ENCODE peak calls at places on chromosomes 1 and 21, in four cellular contexts. D is psoas muscle, Y is breast epithelium, I is ascending aorta. C is an unnamed sample.
A peak's percentile ranks its signal among the peaks of the same experiment; 100 is the strongest.

GRCh38 chr1:25253911-25254310 is 6.7 kb upstream of the RSRP1 start:
- DNase-seq in D (no peak), Y (no peak), I (no peak), C (no peak)

GRCh38 chr1:244821134-244821533 is 14.3 kb upstream of the COX20 start:
- DNase-seq in I (no peak), Y (no peak), D (no peak), C (no peak)

GRCh38 chr1:167223144-167224103 is 2.7 kb downstream of the POU2F1 start:
- DNase-seq in D (no peak), I (no peak), Y (no peak), C (no peak)

GRCh38 chr1:48127735-48128685 is 94.5 kb upstream of the SLC5A9 start:
- DNase-seq in I (no peak), D (no peak), Y (no peak), C (no peak)

GRCh38 chr1:208167229-208167869 is 76.8 kb downstream of the PLXNA2 start:
- DNase-seq in I (no peak), D (no peak), Y (no peak), C (no peak)

GRCh38 chr1:3491291-3492246 is 37.1 kb downstream of the ARHGEF16 start:
- DNase-seq in D (peak; percentile 88), Y (peak; percentile 68), I (peak; percentile 75), C (peak; percentile 77)

GRCh38 chr1:5769760-5770159 is 222.5 kb downstream of the NPHP4 start:
- DNase-seq in Y (no peak), I (no peak), D (no peak), C (no peak)

GRCh38 chr1:99590578-99591209 is 55.2 kb upstream of the PALMD start:
- DNase-seq in D (no peak), Y (no peak), I (no peak), C (no peak)

GRCh38 chr1:29120955-29121485 is 2.7 kb downstream of the TMEM200B start:
- DNase-seq in I (no peak), Y (no peak), D (peak; percentile 66), C (peak; percentile 56)

GRCh38 chr1:91553196-91553595 is 52.5 kb downstream of the CDC7 start:
- DNase-seq in I (peak; percentile 79), D (no peak), Y (peak; percentile 84), C (no peak)

GRCh38 chr1:26156285-26157038 is 2.4 kb upstream of the FAM110D start:
- DNase-seq in Y (no peak), D (no peak), I (no peak), C (no peak)

GRCh38 chr21:45142469-45142868 is 68.1 kb downstream of the ADARB1 start:
- DNase-seq in I (peak; percentile 66), Y (no peak), D (peak; percentile 82), C (no peak)

GRCh38 chr1:9942399-9942938 is 722 bp downstream of the LZIC start:
- DNase-seq in Y (no peak), I (no peak), D (no peak), C (peak; percentile 55)

DNA sequence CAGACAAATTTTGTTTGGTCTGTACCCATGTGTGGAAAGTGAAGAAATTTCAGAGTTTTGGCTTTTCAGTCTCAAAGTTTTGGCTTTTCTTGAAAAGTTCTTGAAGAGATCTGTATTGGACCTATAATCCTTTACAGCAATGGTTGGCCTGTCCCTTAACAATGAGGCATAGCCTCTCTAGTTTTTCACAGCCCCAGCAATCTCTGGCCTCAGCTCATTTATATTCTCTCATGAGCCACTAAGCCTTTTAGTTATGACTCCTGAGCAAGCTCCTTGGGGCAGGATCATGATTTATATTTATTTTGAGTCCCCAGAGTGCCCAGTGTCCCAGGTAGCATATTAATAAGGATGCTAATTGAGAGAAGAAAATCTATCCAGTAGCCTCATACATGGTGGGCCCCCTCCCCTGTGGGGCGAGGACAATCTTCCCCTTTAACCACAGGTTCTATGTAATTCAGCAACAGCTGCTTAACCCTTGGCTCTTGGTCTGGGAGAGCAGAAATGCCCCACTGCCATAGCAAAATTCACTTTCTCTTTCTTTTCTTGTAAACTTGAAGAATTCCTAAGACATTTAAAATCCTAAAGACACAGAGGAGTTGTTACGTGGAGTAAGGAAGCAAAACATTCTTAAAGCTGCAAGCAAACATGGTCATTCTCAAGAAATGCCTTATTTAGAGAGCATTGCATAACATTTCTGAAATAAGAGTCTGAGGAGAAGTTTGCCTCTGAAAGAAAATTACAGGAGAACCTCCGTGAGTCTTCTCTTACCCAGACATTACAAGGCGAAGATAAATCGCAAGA is 6.3 kb downstream of the NGF start:
- DNase-seq in Y (no peak), I (no peak), D (no peak), C (no peak)
- H3K4me1 ChIP-seq in Y (no peaks in the 10 kb centered on the region), I (peaks cover 52% of the 10 kb centered on the region), D (no peaks in the 10 kb centered on the region), C (no peaks in the 10 kb centered on the region)

DNA sequence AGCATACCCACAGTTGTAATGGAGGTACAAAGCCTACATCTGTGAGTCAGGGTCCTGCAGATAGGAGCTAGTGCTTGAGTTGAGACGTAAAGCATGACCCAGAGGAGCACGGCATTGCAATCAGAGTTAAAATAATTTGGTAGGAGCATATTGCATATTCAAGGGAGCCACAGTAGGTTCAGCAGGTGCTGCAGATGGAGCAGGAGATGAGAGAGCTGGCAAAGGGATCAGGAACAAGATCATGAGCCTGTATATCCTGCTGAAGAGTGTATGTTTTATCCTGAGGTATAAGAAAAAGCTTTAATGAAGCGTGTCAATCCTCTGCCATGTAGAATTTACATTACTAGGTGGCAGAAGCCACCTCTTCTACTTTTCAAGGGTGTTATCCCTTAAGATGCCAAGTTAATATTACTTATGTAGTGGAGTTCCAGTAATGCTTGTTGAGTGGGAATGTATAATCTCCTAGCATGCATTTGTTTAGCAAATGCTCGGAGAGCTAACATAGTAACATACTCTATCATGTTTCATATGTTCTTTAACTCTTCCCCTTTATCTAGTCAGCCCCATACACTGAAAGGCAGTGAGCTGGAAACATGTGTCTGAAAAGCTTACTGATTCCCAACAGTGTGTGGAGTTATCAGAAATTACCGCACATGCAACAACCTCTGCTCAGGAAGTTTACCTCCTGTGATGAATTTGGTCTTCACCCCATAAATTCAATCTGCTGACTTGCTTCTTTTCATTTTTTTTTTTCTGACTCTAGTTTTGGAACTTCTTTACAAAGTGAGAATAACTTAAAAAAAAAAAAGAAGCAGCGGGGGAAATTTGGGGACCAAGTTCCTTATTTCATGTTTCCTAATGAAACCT is 300.2 kb downstream of the GRIK1 start:
- DNase-seq in Y (no peak), D (no peak), I (no peak), C (no peak)
- H3K27ac ChIP-seq in Y (no peak overlapping the region), D (no peak overlapping the region), I (no peak overlapping the region), C (no peak overlapping the region)

GRCh38 chr1:19476440-19477190 is 8.7 kb downstream of the CAPZB start:
- DNase-seq in Y (no peak), D (no peak), I (peak; percentile 67), C (peak; percentile 46)

GRCh38 chr1:19473119-19473518 is 12.2 kb downstream of the CAPZB start:
- DNase-seq in I (no peak), Y (no peak), D (no peak), C (no peak)

GRCh38 chr1:19469004-19469403 is 16.3 kb downstream of the CAPZB start:
- DNase-seq in I (no peak), D (no peak), Y (no peak), C (no peak)

GRCh38 chr1:19468397-19468956 is 16.9 kb downstream of the CAPZB start:
- DNase-seq in Y (no peak), I (no peak), D (no peak), C (peak; percentile 96)

GRCh38 chr1:19472174-19472573 is 13.2 kb downstream of the CAPZB start:
- DNase-seq in Y (no peak), I (no peak), D (no peak), C (no peak)
- TF ChIP-seq CTCF in Y (no peak), I (no peak), D (no peak), C (no peak)

DNA sequence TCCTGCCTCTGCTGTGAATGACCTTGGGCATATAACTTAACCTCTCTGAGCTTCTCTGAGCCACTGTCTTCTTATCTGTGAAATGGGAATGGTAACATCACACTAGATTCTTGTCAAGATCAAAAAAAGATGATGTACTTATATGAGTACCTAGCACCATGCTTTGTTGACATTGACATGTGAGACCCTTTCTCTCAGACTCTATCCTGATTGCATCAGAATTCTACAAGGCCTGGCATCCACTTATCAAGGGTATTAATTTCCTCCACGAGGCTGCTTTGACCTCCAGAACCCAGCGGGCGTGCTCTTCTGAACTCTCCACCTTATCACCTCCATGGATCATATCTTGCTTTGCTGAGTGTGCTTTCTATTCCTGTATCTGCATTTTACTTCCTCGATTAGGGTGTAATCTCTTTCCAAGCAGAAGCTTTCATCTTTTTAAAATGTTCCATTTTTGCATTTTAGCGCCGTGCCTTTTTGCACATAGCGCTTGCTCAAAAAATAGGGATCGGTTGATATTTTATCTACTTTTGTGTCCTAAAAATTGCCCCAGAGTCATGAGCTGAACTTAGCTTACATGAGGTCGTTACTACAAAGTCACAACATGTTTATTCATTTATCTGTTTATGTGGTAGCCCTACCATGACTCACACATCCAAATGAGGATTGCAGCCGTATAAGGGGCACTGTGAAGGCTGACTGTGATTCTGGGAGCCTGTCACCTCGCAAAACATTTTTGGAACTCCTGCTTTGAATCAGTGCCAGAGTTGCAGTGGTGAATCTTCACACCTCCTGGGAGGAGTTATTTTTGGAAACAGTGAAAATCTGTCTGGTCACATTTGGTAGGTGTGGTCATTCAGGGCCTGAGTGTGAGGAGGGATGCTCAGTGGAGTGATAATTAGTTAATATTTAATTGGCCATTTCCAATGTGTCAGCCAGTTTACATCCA is 63.2 kb downstream of the IER5 start:
- DNase-seq in I (no peak), Y (no peak), D (peak; percentile 70), C (no peak)
- H3K4me1 ChIP-seq in I (peaks cover 20% of the 10 kb centered on the region), Y (peaks cover 5% of the 10 kb centered on the region), D (peaks cover 55% of the 10 kb centered on the region), C (no peaks in the 10 kb centered on the region)

GRCh38 chr1:33365560-33365997 is 44.7 kb upstream of the A3GALT2 start:
- DNase-seq in D (peak; percentile 82), Y (peak; percentile 65), I (no peak), C (no peak)
- H3K27ac ChIP-seq in D (peak overlapping the region; percentile 88), Y (peak overlapping the region; percentile 94), I (peak overlapping the region; percentile 73), C (no peak overlapping the region)

GRCh38 chr21:42125571-42126544 is 54.7 kb downstream of the UMODL1 start:
- DNase-seq in I (no peak), Y (no peak), D (no peak), C (no peak)
- TF ChIP-seq CTCF in I (no peak), Y (no peak), D (no peak), C (no peak)

DNA sequence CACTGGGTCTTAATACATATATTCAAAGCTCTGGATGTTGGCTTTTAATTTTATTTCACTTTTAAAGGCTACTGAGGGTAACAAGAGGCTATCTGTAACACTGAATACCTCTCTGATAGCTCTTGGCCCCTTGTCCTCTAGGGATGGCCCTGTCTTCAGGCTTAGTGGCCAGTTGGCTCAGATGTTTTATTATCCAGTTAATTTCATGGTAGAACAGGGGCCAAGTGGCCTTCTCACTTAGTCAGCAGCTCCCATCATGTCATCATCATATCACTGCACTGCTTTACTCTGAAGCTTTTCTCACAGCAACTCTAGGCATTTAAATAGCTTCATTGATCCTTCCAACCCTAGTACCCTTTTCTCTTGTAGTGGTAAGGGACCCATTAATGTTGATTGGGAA is 40.2 kb upstream of the MACF1 start:
- DNase-seq in I (no peak), D (no peak), Y (no peak), C (no peak)
- H3K4me1 ChIP-seq in I (peaks cover 26% of the 10 kb centered on the region), D (peaks cover 56% of the 10 kb centered on the region), Y (peaks cover 30% of the 10 kb centered on the region), C (peaks cover 12% of the 10 kb centered on the region)

DNA sequence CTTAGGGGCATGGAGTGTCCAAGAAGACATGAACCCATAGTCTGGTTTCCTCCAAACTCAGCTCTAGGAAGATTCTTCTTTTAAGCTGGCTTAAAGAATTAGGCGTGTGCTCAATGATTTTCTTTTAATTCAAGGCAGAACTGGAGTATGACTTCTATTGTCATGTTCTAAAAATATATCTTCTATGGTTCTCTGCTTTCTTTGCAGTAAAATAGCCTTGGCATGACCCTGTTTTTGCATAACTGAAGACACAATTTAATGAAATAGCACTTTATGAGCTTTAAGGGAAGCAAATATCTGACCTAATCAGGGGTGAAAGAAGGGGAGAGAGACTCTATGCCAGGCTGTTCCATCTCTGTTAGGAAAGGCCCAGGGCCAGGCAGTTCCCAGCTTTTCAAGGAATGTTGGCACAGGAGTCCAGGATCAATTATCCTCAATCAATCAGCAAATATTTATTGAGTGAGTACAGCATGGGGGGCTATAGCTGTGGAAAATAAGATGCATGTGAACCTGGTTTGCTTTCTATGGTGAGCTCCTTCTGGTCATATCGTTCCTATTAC is 7.2 kb upstream of the CSF1 start:
- DNase-seq in Y (no peak), D (no peak), I (no peak), C (no peak)
- H3K27ac ChIP-seq in Y (no peak overlapping the region), D (no peak overlapping the region), I (no peak overlapping the region), C (no peak overlapping the region)